ENCODE peak calls at places on chromosomes 2 and 18, in six cellular contexts. L, V, B, P, W and Q are unnamed samples.

GRCh38 chr2:148832626-148833025 is 42.4 kb upstream of the KIF5C start:
- DNase-seq in V (no peak), P (no peak), L (no peak), W (no peak), B (no peak), Q (no peak)

GRCh38 chr2:134333646-134334189 is 79.8 kb downstream of the MGAT5 start:
- DNase-seq in B (no peak), V (no peak), W (no peak), L (no peak), P (peak), Q (no peak)

GRCh38 chr2:162298669-162299335 is 19.7 kb downstream of the IFIH1 start:
- DNase-seq in L (no peak), W (no peak), P (no peak), B (no peak), V (no peak), Q (no peak)

GRCh38 chr2:133956434-133956935 is 297.4 kb upstream of the MGAT5 start:
- DNase-seq in B (no peak), L (no peak), W (no peak), V (no peak), P (no peak), Q (no peak)

GRCh38 chr18:2655153-2655953 is at the start of gene SMCHD1:
- DNase-seq in B (peak), W (peak), P (peak), V (peak), L (peak), Q (no peak)

GRCh38 chr18:25349926-25350560 is 1.9 kb downstream of the ZNF521 start:
- DNase-seq in L (no peak), V (no peak), B (no peak), P (no peak), W (no peak), Q (no peak)

GRCh38 chr2:33441235-33441810 is 35.1 kb upstream of the RASGRP3 start:
- DNase-seq in P (peak), V (peak), B (peak), L (no peak), W (peak), Q (no peak)

GRCh38 chr2:204110250-204111183 is 174.0 kb downstream of the ICOS start:
- DNase-seq in V (no peak), P (peak), W (no peak), L (no peak), B (no peak), Q (no peak)

GRCh38 chr18:53305471-53305870 is 919.0 kb downstream of the MBD2 start:
- DNase-seq in P (no peak), V (no peak), B (no peak), L (no peak), W (no peak), Q (no peak)

GRCh38 chr18:68925268-68925667 is 127.4 kb downstream of the CCDC102B start:
- DNase-seq in W (no peak), L (no peak), V (no peak), P (peak), B (no peak), Q (no peak)

GRCh38 chr2:222404126-222404891 is 20.0 kb upstream of the SGPP2 start:
- DNase-seq in P (no peak), V (no peak), W (no peak), L (no peak), B (peak), Q (no peak)

GRCh38 chr2:99636432-99637034 is 146.7 kb upstream of the REV1 start:
- DNase-seq in B (no peak), V (no peak), L (no peak), P (no peak), W (no peak), Q (no peak)

GRCh38 chr18:75063196-75063595 is 145.7 kb downstream of the PTGR3 start:
- DNase-seq in B (no peak), W (no peak), L (no peak), V (no peak), P (no peak), Q (no peak)

GRCh38 chr18:45464619-45465018 is 150.7 kb upstream of the SLC14A2 start:
- DNase-seq in B (no peak), P (no peak), V (no peak), L (peak), W (no peak), Q (no peak)

GRCh38 chr2:56100791-56101312 is 82.9 kb upstream of the CCDC85A start:
- DNase-seq in W (no peak), V (no peak), L (no peak), P (no peak), B (no peak), Q (no peak)

GRCh38 chr2:31129835-31130561 is 8.2 kb downstream of the GALNT14 start:
- DNase-seq in W (no peak), B (no peak), L (no peak), P (no peak), V (no peak), Q (no peak)

GRCh38 chr2:150191349-150191748 is 296.1 kb downstream of the RND3 start:
- DNase-seq in L (no peak), P (peak), B (no peak), W (no peak), V (no peak), Q (no peak)

GRCh38 chr2:241837197-241837596 is 21.5 kb downstream of the PDCD1 start:
- DNase-seq in P (no peak), V (no peak), W (no peak), L (no peak), B (no peak), Q (no peak)

GRCh38 chr2:16635796-16636699 is 29.6 kb downstream of the CYRIA start:
- DNase-seq in B (no peak), P (peak), W (no peak), V (no peak), L (no peak), Q (no peak)

GRCh38 chr2:95329891-95330822 is 33.0 kb downstream of the KCNIP3 start:
- DNase-seq in V (no peak), B (no peak), W (no peak), L (no peak), P (no peak), Q (no peak)

GRCh38 chr2:106963156-106963555 is 77.2 kb upstream of the ST6GAL2 start:
- DNase-seq in L (no peak), B (no peak), V (no peak), W (no peak), P (peak), Q (no peak)